ENCODE peak calls at places on chromosomes 2 and 18, in six cellular contexts. A, D, G, I, J and Q are unnamed samples.

GRCh38 chr18:76145968-76146367 is 349.1 kb downstream of the ZNF516 start:
- ATAC-seq in D (no peak), I (no peak), G (no peak), J (no peak), A (no peak), Q (no peak)

GRCh38 chr2:11827547-11827946 is 81.1 kb downstream of the LPIN1 start:
- ATAC-seq in J (peak), D (no peak), A (no peak), I (no peak), G (no peak), Q (no peak)

GRCh38 chr2:22947741-22948140 is 437.2 kb upstream of the KLHL29 start:
- ATAC-seq in G (no peak), A (no peak), I (no peak), J (no peak), D (peak), Q (no peak)

GRCh38 chr18:44321868-44322590 is 358.7 kb upstream of the SETBP1 start:
- ATAC-seq in I (no peak), G (no peak), D (no peak), A (no peak), J (no peak), Q (no peak)

GRCh38 chr2:237616373-237617304 is 10.7 kb upstream of the LRRFIP1 start:
- ATAC-seq in A (no peak), D (peak), I (no peak), J (no peak), G (peak), Q (peak)

GRCh38 chr2:138476940-138477339 is 24.6 kb upstream of the SPOPL start:
- ATAC-seq in G (peak), D (no peak), I (peak), A (peak), J (peak), Q (no peak)

GRCh38 chr2:128641421-128642095 is 322.9 kb upstream of the HS6ST1 start:
- ATAC-seq in D (no peak), G (no peak), J (no peak), A (no peak), I (no peak), Q (no peak)

GRCh38 chr2:239822146-239822945 is 202.8 kb downstream of the NDUFA10 start:
- ATAC-seq in I (no peak), G (no peak), D (no peak), J (peak), A (no peak), Q (no peak)

GRCh38 chr2:232897971-232898408 is 27.9 kb downstream of the SNORC start:
- ATAC-seq in D (no peak), G (no peak), A (no peak), I (no peak), J (no peak), Q (no peak)

GRCh38 chr2:73034661-73035374 is 36.7 kb downstream of the SFXN5 start:
- ATAC-seq in G (no peak), D (peak), I (no peak), J (no peak), A (no peak), Q (no peak)

DNA sequence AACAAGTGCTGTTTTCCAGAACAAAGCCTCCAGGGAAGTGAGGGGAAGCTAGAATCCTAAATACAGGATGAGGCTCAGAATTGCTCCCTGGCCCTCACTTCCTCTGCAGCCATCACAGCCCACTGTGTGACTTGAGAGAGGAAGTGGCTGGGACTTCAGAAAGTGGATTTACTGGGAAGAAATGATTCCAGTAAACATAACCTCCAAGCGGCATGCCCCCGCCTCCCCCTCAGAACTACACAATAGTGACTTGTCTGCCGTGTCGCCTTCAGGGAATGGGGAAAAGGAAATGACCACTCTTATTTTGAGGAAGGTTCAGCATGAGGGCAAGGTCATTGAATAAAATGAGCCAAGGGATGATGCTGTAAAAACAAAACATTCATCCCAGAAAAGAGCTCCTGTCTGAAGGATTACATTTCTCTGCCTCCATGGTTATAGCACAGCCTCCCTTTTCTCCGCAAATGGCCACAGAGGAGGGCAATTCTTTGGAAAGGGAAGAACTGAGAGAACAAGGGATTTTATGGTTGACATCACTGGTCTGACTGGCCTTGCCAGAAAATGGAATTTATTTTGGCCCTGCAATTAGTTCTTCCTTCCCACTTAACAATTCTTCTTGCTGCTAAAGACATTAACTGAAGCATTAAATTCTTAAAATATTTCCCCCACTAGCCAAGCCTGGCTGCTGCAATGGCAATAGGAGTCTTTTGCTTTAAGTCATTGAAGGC is 78.9 kb upstream of the DAPL1 start:
- ATAC-seq in I (no peak), A (no peak), G (no peak), D (peak), J (no peak), Q (peak)
- H3K27ac ChIP-seq in I (no peak), A (no peak), G (no peak), D (peak), J (no peak), Q (no peak)

GRCh38 chr2:35963344-35963743 is 392.2 kb upstream of the CRIM1 start:
- ATAC-seq in D (no peak), J (no peak), I (no peak), A (no peak), G (no peak), Q (no peak)

GRCh38 chr2:35960596-35960995 is 395.0 kb upstream of the CRIM1 start:
- ATAC-seq in J (no peak), G (no peak), I (no peak), A (no peak), D (no peak), Q (no peak)

GRCh38 chr2:35962585-35962984 is 393.0 kb upstream of the CRIM1 start:
- ATAC-seq in I (no peak), D (no peak), A (no peak), J (no peak), G (no peak), Q (no peak)
- TF ChIP-seq EP300 in I (no peak), D (no peak), A (no peak), J (no peak), G (no peak), Q (no peak)

DNA sequence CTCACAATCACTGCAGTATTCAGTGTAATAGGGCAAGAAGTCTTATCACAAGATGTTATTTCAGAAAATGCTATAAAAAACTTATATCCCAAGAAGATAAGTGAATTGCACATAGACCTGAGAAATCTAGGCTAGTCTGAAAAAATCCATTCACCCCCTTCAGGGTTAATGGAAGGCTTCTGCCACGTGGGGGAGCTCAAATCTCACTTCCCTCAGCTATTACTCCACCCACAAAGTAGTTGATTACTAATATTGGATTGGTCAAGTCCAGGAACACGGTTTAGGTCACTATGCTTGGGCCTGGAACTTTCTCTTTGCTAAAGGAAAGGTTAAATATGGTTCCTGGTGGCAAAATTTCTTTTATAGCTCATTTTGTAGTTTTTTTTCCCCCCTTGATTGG is 51.2 kb upstream of the ADAM23 start:
- ATAC-seq in J (peak), D (no peak), I (peak), A (peak), G (peak), Q (no peak)
- TF ChIP-seq CTCF in J (peak), D (no peak), I (peak), A (peak), G (peak), Q (peak)

DNA sequence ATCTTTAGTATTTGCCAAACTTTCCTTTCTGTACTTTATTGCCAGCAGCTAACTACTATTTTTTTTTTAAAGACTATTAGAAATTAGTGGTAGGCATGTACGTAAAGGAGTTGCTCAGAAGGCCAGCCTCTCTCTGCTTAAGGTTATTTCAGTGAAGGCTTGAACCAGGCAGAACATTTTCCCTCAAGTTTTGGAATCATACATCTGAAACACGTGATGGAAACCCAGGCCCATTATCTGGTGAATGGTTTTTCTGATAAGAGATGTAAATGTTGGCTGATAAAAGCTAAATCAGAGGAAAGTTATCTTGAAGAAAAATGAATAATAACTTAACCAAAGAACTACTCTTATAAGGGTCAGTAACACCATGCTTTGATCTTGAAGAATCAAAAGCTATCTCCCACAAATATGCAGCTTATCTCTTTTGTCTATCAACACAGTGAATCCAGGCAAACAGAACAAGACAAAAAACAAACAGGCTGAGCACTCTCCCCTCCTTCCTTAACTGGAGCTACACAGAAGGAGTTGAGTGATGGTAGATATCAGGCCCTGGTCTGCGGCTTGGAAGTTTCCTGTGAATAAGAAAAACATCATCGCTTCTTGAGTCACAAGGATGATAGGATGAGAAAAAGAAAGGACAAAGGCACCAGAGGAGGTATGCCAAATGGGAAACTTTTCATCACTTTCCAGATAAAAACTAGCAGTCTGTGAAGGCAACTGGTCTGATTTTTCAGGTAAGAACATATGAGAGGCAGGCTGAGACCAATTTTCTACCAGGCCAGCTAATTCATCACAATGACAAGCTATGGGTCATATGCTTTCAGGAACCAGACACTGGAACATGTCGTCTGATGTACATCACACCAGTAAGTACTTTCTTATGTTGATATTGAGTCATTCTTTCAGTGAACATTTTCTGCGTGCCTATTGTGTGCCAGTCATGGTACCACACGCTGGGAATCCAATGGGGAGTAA is 88.4 kb upstream of the STK17B start:
- ATAC-seq in D (peak), I (peak), J (peak), A (peak), G (peak), Q (no peak)
- H3K27ac ChIP-seq in D (peak), I (peak), J (no peak), A (no peak), G (peak), Q (no peak)